ENCODE peak calls at places on chromosomes 13 and 19, in nine cellular contexts. Q is T-cell; Z is GDM1; O is C1 segment of cervical spinal cord; T is stimulated activated CD8-positive, alpha-beta memory T cell treated with anti-CD3 and anti-CD28 coated beads, Interleukin-15, amount 100 ng/mL, for 4 hours; L is Kasumi-1; Y is choroid plexus epithelial cell; H is heart right ventricle; R is astrocyte of the spinal cord. S is an unnamed sample.

GRCh38 chr19:3613765-3614661 is 7.3 kb upstream of the TBXA2R start:
- DNase-seq in L (no peak), O (no peak), Z (no peak), H (peak), Y (no peak), T (no peak), R (no peak), Q (no peak), S (no peak)

GRCh38 chr19:1860133-1860775 is 3.1 kb downstream of the KLF16 start:
- DNase-seq in R (peak), Y (peak), O (peak), H (no peak), Q (peak), Z (no peak), L (no peak), T (no peak), S (no peak)

GRCh38 chr13:23288995-23289394 is 108.2 kb downstream of the SGCG start:
- DNase-seq in Z (no peak), H (no peak), Y (no peak), Q (no peak), L (no peak), O (no peak), T (no peak), R (no peak), S (no peak)

GRCh38 chr19:29526730-29527499 is 1.1 kb downstream of the VSTM2B start:
- DNase-seq in Y (no peak), R (no peak), Z (no peak), O (no peak), H (no peak), L (no peak), Q (no peak), T (no peak), S (no peak)

GRCh38 chr13:76512676-76513277 is 373.4 kb downstream of the KCTD12 start:
- DNase-seq in Y (peak), Z (peak), O (no peak), T (no peak), H (no peak), Q (no peak), R (peak), L (no peak), S (no peak)

GRCh38 chr13:94952787-94953186 is 240.4 kb upstream of the SOX21 start:
- DNase-seq in Y (no peak), Q (no peak), L (no peak), Z (no peak), O (no peak), R (no peak), H (no peak), T (no peak), S (no peak)

GRCh38 chr19:10896851-10897526 is 25.6 kb downstream of the CARM1 start:
- DNase-seq in R (no peak), Y (peak), T (no peak), L (peak), Z (no peak), H (no peak), O (no peak), Q (no peak), S (no peak)

GRCh38 chr19:16298334-16298733 is 26.3 kb upstream of the KLF2 start:
- DNase-seq in R (no peak), T (no peak), H (no peak), Y (no peak), Z (no peak), O (no peak), L (no peak), Q (no peak), S (no peak)

GRCh38 chr19:49119411-49120324 is at the start of gene PPFIA3:
- DNase-seq in Z (no peak), R (peak), T (no peak), L (no peak), Y (peak), O (peak), Q (no peak), H (peak), S (no peak)

GRCh38 chr13:34025746-34026145 is 207.8 kb downstream of the RFC3 start:
- DNase-seq in O (no peak), Q (no peak), Z (no peak), H (no peak), R (peak), L (no peak), T (no peak), Y (peak), S (no peak)

GRCh38 chr13:75879656-75880055 is 243.5 kb downstream of the LMO7 start:
- DNase-seq in Z (no peak), R (no peak), O (no peak), L (no peak), H (no peak), T (no peak), Q (no peak), Y (no peak), S (no peak)

GRCh38 chr13:112449545-112449930 is 73.4 kb downstream of the SPACA7 start:
- DNase-seq in R (no peak), Y (no peak), T (no peak), L (no peak), Z (no peak), H (no peak), Q (no peak), O (no peak), S (no peak)

GRCh38 chr19:12948597-12949362 is 3.1 kb downstream of the RAD23A start:
- DNase-seq in L (no peak), O (no peak), H (no peak), Q (no peak), Z (no peak), Y (no peak), R (no peak), T (no peak), S (no peak)

GRCh38 chr13:46134961-46135522 is 30.2 kb upstream of the CPB2 start:
- DNase-seq in Q (no peak), O (no peak), R (peak), T (no peak), Z (no peak), L (no peak), H (no peak), Y (peak), S (no peak)

GRCh38 chr13:75757336-75757735 is 121.2 kb downstream of the LMO7 start:
- DNase-seq in L (no peak), Y (no peak), R (no peak), O (no peak), Q (no peak), Z (no peak), T (no peak), H (no peak), S (no peak)

GRCh38 chr19:18173054-18173571 is 500 bp upstream of the IFI30 start:
- DNase-seq in Y (no peak), R (no peak), Z (no peak), L (no peak), T (no peak), O (peak), Q (no peak), H (no peak), S (no peak)

GRCh38 chr13:29503041-29503837 is 92.2 kb downstream of the SLC7A1 start:
- DNase-seq in Z (no peak), H (no peak), T (no peak), R (peak), Q (no peak), Y (peak), L (no peak), O (no peak), S (no peak)

GRCh38 chr13:113442354-113442984 is 10.8 kb downstream of the ADPRHL1 start:
- DNase-seq in H (no peak), Y (no peak), Q (no peak), R (no peak), O (no peak), L (no peak), T (no peak), Z (no peak), S (no peak)

GRCh38 chr13:107964356-107964755 is 251.0 kb downstream of the LIG4 start:
- DNase-seq in Q (no peak), T (no peak), R (no peak), Y (peak), Z (no peak), H (no peak), O (no peak), L (no peak), S (no peak)

GRCh38 chr13:111661052-111661451 is 340.6 kb downstream of the TEX29 start:
- DNase-seq in O (no peak), T (no peak), H (no peak), L (no peak), Y (no peak), Z (no peak), Q (no peak), R (no peak), S (no peak)

GRCh38 chr13:28376604-28377003 is 118.3 kb downstream of the FLT1 start:
- DNase-seq in Q (no peak), R (no peak), T (no peak), Z (no peak), L (no peak), H (no peak), Y (no peak), O (no peak), S (no peak)

GRCh38 chr13:101875717-101876393 is 423.4 kb downstream of the ITGBL1 start:
- DNase-seq in Y (peak), Q (no peak), H (no peak), Z (no peak), R (peak), O (no peak), T (no peak), L (no peak), S (no peak)

GRCh38 chr13:30038884-30039283 is 188.5 kb upstream of the UBL3 start:
- DNase-seq in O (no peak), Y (no peak), Z (no peak), R (peak), T (no peak), H (no peak), L (no peak), Q (no peak), S (no peak)

GRCh38 chr13:85538957-85539356 is 260.3 kb downstream of the SLITRK6 start:
- DNase-seq in O (no peak), Y (no peak), R (no peak), Z (no peak), Q (no peak), H (no peak), T (no peak), L (no peak), S (no peak)

S was measured in hippocampal formation.